ENCODE peak calls at places on chromosomes 4 and X, in eight cellular contexts. Z is fibroblast of villous mesenchyme, K is fibroblast of lung, A is HL-60, W is GM23248, M is A549, O is stomach, C is fibroblast of the aortic adventitia. G is an unnamed sample.

GRCh38 chr4:111961806-111962205 is 183.4 kb upstream of the FAM241A start:
- DNase-seq in W (peak; percentile 88), K (no peak), M (no peak), O (no peak), Z (no peak), C (no peak), A (no peak), G (no peak)

GRCh38 chrX:115642895-115643530 is 82.0 kb downstream of the PLS3 start:
- DNase-seq in A (peak; percentile 12), C (peak; percentile 89), O (peak; percentile 36), Z (peak; percentile 81), K (peak; percentile 77), M (peak; percentile 65), W (peak; percentile 48), G (peak; percentile 30)

GRCh38 chr4:148735432-148736155 is 293.4 kb upstream of the NR3C2 start:
- DNase-seq in O (no peak), A (no peak), K (no peak), M (no peak), C (no peak), W (no peak), Z (no peak), G (no peak)

GRCh38 chrX:41145920-41146608 is 60.8 kb downstream of the USP9X start:
- DNase-seq in W (peak; percentile 86), O (no peak), C (peak; percentile 92), Z (peak; percentile 91), M (peak; percentile 32), K (peak; percentile 89), A (no peak), G (no peak)

GRCh38 chrX:335758-336155 is 17.2 kb upstream of the GTPBP6 start:
- DNase-seq in A (no peak), K (no peak), O (no peak), Z (no peak), M (no peak), W (no peak), C (no peak), G (no peak)

GRCh38 chr4:7581477-7581876 is 146.7 kb upstream of the PSAPL1 start:
- DNase-seq in K (peak; percentile 12), C (peak; percentile 2), M (peak; percentile 4), Z (peak; percentile 21), W (peak; percentile 18), O (no peak), A (no peak), G (peak; percentile 28)

GRCh38 chr4:145503486-145504072 is 21.9 kb downstream of the SMAD1 start:
- DNase-seq in C (no peak), O (no peak), Z (no peak), W (no peak), K (no peak), A (no peak), M (no peak), G (no peak)

GRCh38 chr4:171390626-171391025 is 422.6 kb upstream of the GALNTL6 start:
- DNase-seq in O (no peak), W (no peak), M (no peak), A (no peak), Z (no peak), C (no peak), K (no peak), G (no peak)

GRCh38 chr4:57291911-57292310 is 181.7 kb upstream of the IGFBP7 start:
- DNase-seq in M (no peak), K (no peak), A (no peak), C (no peak), O (no peak), W (peak; percentile 27), Z (no peak), G (no peak)

GRCh38 chr4:109702950-109703663 is at the start of gene CASP6:
- DNase-seq in A (peak; percentile 47), C (peak; percentile 72), O (peak; percentile 92), Z (peak; percentile 73), W (peak; percentile 90), M (peak; percentile 73), K (peak; percentile 72), G (peak; percentile 70)

GRCh38 chr4:76252271-76252653 is 741 bp downstream of the FAM47E start:
- DNase-seq in K (no peak), C (no peak), Z (no peak), A (no peak), W (peak; percentile 9), O (no peak), M (no peak), G (no peak)

GRCh38 chrX:20315140-20315539 is 48.4 kb upstream of the RPS6KA3 start:
- DNase-seq in M (no peak), A (peak; percentile 31), W (no peak), Z (no peak), K (no peak), O (no peak), C (no peak), G (no peak)

GRCh38 chr4:80012291-80012690 is 60.7 kb downstream of the ANTXR2 start:
- DNase-seq in A (no peak), M (no peak), C (no peak), O (no peak), W (no peak), Z (peak; percentile 58), K (peak; percentile 36), G (no peak)

GRCh38 chrX:97876697-97877407 is 993.1 kb downstream of the RPA4 start:
- DNase-seq in Z (no peak), O (no peak), K (no peak), C (no peak), A (no peak), W (peak; percentile 9), M (no peak), G (no peak)

GRCh38 chr4:77481856-77482255 is 123.8 kb upstream of the CXCL13 start:
- DNase-seq in A (no peak), Z (peak; percentile 22), M (no peak), O (no peak), W (peak; percentile 57), C (peak; percentile 19), K (peak; percentile 4), G (no peak)

GRCh38 chr4:94649381-94650128 is 108.2 kb upstream of the BMPR1B start:
- DNase-seq in K (peak; percentile 72), O (no peak), A (no peak), C (peak; percentile 60), Z (peak; percentile 75), W (no peak), M (no peak), G (no peak)

GRCh38 chrX:38641197-38641596 is 79.9 kb downstream of the TSPAN7 start:
- DNase-seq in Z (no peak), A (no peak), W (no peak), O (no peak), C (no peak), M (no peak), K (no peak), G (no peak)

GRCh38 chr4:42612898-42613297 is 44.0 kb downstream of the ATP8A1 start:
- DNase-seq in Z (no peak), A (no peak), K (no peak), O (no peak), C (no peak), M (no peak), W (no peak), G (no peak)

GRCh38 chrX:139680356-139680755 is 27.6 kb downstream of the MCF2 start:
- DNase-seq in W (no peak), M (no peak), O (no peak), A (no peak), C (no peak), Z (no peak), K (no peak), G (no peak)

GRCh38 chr4:187668683-187669082 is 326.9 kb upstream of the ZFP42 start:
- DNase-seq in W (peak; percentile 31), Z (no peak), O (no peak), A (no peak), C (no peak), K (peak; percentile 59), M (no peak), G (no peak)

GRCh38 chr4:24471623-24472510 is 112.5 kb downstream of the DHX15 start:
- DNase-seq in W (peak; percentile 34), C (no peak), O (no peak), K (no peak), A (no peak), Z (no peak), M (peak; percentile 3), G (no peak)

DNA sequence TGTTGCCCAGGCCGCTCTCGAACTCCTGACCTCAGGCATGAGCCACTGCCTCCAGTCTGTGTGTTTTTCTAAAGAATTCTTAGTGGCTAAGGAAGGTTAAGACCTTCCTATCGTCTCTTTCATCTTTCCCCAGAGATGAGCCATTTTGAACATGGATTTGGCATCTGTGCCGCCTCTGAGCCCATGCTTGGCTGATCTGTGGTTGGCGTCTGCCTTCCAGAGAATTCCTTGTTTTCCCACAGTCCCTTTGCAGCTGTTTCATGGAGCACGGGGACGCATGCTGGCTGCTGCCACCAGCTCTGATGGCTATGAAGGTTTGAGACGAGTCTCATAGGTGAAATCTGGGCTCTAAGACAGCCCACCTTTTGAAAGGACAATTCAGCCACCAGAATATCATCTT is 60.4 kb downstream of the SHROOM2 start:
- DNase-seq in Z (peak; percentile 49), A (no peak), K (no peak), W (peak; percentile 5), O (no peak), C (no peak), M (no peak), G (no peak)
- H3K4me3 ChIP-seq in Z (no peak overlapping the region), A (no peak overlapping the region), K (no peak overlapping the region), W (no peak overlapping the region), O (no peak overlapping the region), C (no peak overlapping the region), M (no peak overlapping the region), G (no peak overlapping the region)

GRCh38 chrX:119145241-119145653 is 17.6 kb upstream of the KIAA1210 start:
- DNase-seq in M (peak; percentile 37), O (no peak), Z (peak; percentile 11), W (peak; percentile 58), C (peak; percentile 24), K (peak; percentile 2), A (no peak), G (no peak)
- H3K4me3 ChIP-seq in M (no peak overlapping the region), O (no peak overlapping the region), Z (no peak overlapping the region), W (no peak overlapping the region), C (no peak overlapping the region), K (no peak overlapping the region), A (no peak overlapping the region), G (no peak overlapping the region)

GRCh38 chrX:147911192-147912022 is at the start of gene FMR1:
- DNase-seq in A (peak; percentile 74), C (peak; percentile 87), M (peak; percentile 94), Z (peak; percentile 93), K (peak; percentile 91), W (peak; percentile 96), O (peak; percentile 95), G (peak; percentile 88)

GRCh38 chrX:147916375-147916968 is 4.8 kb downstream of the FMR1 start:
- DNase-seq in K (no peak), W (no peak), O (no peak), A (no peak), Z (no peak), C (no peak), M (no peak), G (no peak)

GRCh38 chrX:147912093-147912801 is 528 bp downstream of the FMR1 start:
- DNase-seq in W (peak; percentile 67), K (peak; percentile 41), M (peak; percentile 31), Z (peak; percentile 54), C (peak; percentile 40), A (no peak), O (peak; percentile 29), G (peak; percentile 10)

GRCh38 chrX:147914609-147915008 is 2.9 kb downstream of the FMR1 start:
- DNase-seq in O (no peak), A (no peak), C (no peak), K (no peak), Z (no peak), M (no peak), W (no peak), G (no peak)

GRCh38 chrX:147913570-147913969 is 1.9 kb downstream of the FMR1 start:
- DNase-seq in M (no peak), C (no peak), Z (no peak), O (no peak), A (no peak), K (no peak), W (no peak), G (no peak)
- H3K4me3 ChIP-seq in M (peak overlapping the region; percentile 92), C (peak overlapping the region; percentile 75), Z (peak overlapping the region; percentile 77), O (peak overlapping the region; percentile 59), A (no peak overlapping the region), K (peak overlapping the region; percentile 73), W (peak overlapping the region; percentile 92), G (peak overlapping the region; percentile 66)

GRCh38 chr4:54213001-54213400 is 16.1 kb upstream of the PDGFRA start:
- DNase-seq in Z (peak; percentile 55), A (no peak), W (peak; percentile 39), K (no peak), M (no peak), C (peak; percentile 54), O (no peak), G (no peak)
- H3K4me3 ChIP-seq in Z (no peak overlapping the region), A (no peak overlapping the region), W (no peak overlapping the region), K (no peak overlapping the region), M (no peak overlapping the region), C (no peak overlapping the region), O (no peak overlapping the region), G (no peak overlapping the region)

G was measured in Jurkat, Clone E6-1.